ENCODE peak calls at places on chromosomes 5 and 9, in eight cellular contexts. One of them, this sample, is unnamed.

GRCh38 chr5:151772029-151772867 is 494 bp downstream of the G3BP1 start:
- DNase-seq in HFF-Myc: no peak
- DNase-seq in GM18507: no peak
- DNase-seq in AML-193: peak; percentile 23
- DNase-seq in endothelial cell: peak; percentile 29
- DNase-seq in left ventricle myocardium inferior: peak; percentile 48
- DNase-seq in left lobe of liver: peak; percentile 61
- DNase-seq in brain microvascular endothelial cell: no peak
- DNase-seq in this sample: peak; percentile 54

GRCh38 chr9:77897292-77897691 is 134.3 kb downstream of the GNAQ start:
- DNase-seq in HFF-Myc: peak; percentile 12
- DNase-seq in GM18507: no peak
- DNase-seq in AML-193: peak; percentile 5
- DNase-seq in endothelial cell: no peak
- DNase-seq in left ventricle myocardium inferior: no peak
- DNase-seq in left lobe of liver: no peak
- DNase-seq in brain microvascular endothelial cell: peak; percentile 6
- DNase-seq in this sample: peak; percentile 18

GRCh38 chr5:134083517-134083916 is 31.0 kb upstream of the TCF7 start:
- DNase-seq in HFF-Myc: no peak
- DNase-seq in GM18507: no peak
- DNase-seq in AML-193: no peak
- DNase-seq in endothelial cell: no peak
- DNase-seq in left ventricle myocardium inferior: no peak
- DNase-seq in left lobe of liver: no peak
- DNase-seq in brain microvascular endothelial cell: no peak
- DNase-seq in this sample: no peak

GRCh38 chr5:39224196-39224754 is 4.9 kb upstream of the FYB1 start:
- DNase-seq in HFF-Myc: no peak
- DNase-seq in GM18507: no peak
- DNase-seq in AML-193: peak; percentile 70
- DNase-seq in endothelial cell: no peak
- DNase-seq in left ventricle myocardium inferior: no peak
- DNase-seq in left lobe of liver: no peak
- DNase-seq in brain microvascular endothelial cell: no peak
- DNase-seq in this sample: no peak

GRCh38 chr9:3732077-3733038 is 206.6 kb upstream of the RFX3 start:
- DNase-seq in HFF-Myc: peak; percentile 85
- DNase-seq in GM18507: peak; percentile 35
- DNase-seq in AML-193: peak; percentile 74
- DNase-seq in endothelial cell: peak; percentile 67
- DNase-seq in left ventricle myocardium inferior: no peak
- DNase-seq in left lobe of liver: peak; percentile 48
- DNase-seq in brain microvascular endothelial cell: peak; percentile 95
- DNase-seq in this sample: peak; percentile 64

GRCh38 chr5:310941-311434 is 10.5 kb upstream of the AHRR start:
- DNase-seq in HFF-Myc: no peak
- DNase-seq in GM18507: no peak
- DNase-seq in AML-193: no peak
- DNase-seq in endothelial cell: no peak
- DNase-seq in left ventricle myocardium inferior: no peak
- DNase-seq in left lobe of liver: no peak
- DNase-seq in brain microvascular endothelial cell: peak; percentile 46
- DNase-seq in this sample: peak; percentile 79

GRCh38 chr5:110751902-110752762 is 13.3 kb downstream of the SLC25A46 start:
- DNase-seq in HFF-Myc: peak; percentile 77
- DNase-seq in GM18507: peak; percentile 45
- DNase-seq in AML-193: no peak
- DNase-seq in endothelial cell: no peak
- DNase-seq in left ventricle myocardium inferior: no peak
- DNase-seq in left lobe of liver: no peak
- DNase-seq in brain microvascular endothelial cell: no peak
- DNase-seq in this sample: no peak

GRCh38 chr5:38208782-38209378 is 49.5 kb upstream of the EGFLAM start:
- DNase-seq in HFF-Myc: peak; percentile 7
- DNase-seq in GM18507: no peak
- DNase-seq in AML-193: peak; percentile 16
- DNase-seq in endothelial cell: peak; percentile 35
- DNase-seq in left ventricle myocardium inferior: no peak
- DNase-seq in left lobe of liver: no peak
- DNase-seq in brain microvascular endothelial cell: peak; percentile 52
- DNase-seq in this sample: peak; percentile 43

GRCh38 chr5:127930311-127930710 is 153.3 kb upstream of the SLC12A2 start:
- DNase-seq in HFF-Myc: no peak
- DNase-seq in GM18507: no peak
- DNase-seq in AML-193: no peak
- DNase-seq in endothelial cell: no peak
- DNase-seq in left ventricle myocardium inferior: no peak
- DNase-seq in left lobe of liver: no peak
- DNase-seq in brain microvascular endothelial cell: peak; percentile 52
- DNase-seq in this sample: no peak

GRCh38 chr5:172706796-172707195 is 64.2 kb downstream of the DUSP1 start:
- DNase-seq in HFF-Myc: no peak
- DNase-seq in GM18507: no peak
- DNase-seq in AML-193: no peak
- DNase-seq in endothelial cell: no peak
- DNase-seq in left ventricle myocardium inferior: no peak
- DNase-seq in left lobe of liver: no peak
- DNase-seq in brain microvascular endothelial cell: no peak
- DNase-seq in this sample: no peak

GRCh38 chr9:127568971-127569818 is 42.9 kb upstream of the STXBP1 start:
- DNase-seq in HFF-Myc: no peak
- DNase-seq in GM18507: peak; percentile 91
- DNase-seq in AML-193: peak; percentile 6
- DNase-seq in endothelial cell: peak; percentile 71
- DNase-seq in left ventricle myocardium inferior: peak; percentile 84
- DNase-seq in left lobe of liver: peak; percentile 78
- DNase-seq in brain microvascular endothelial cell: no peak
- DNase-seq in this sample: peak; percentile 80

GRCh38 chr5:68304421-68305052 is 89.0 kb downstream of the PIK3R1 start:
- DNase-seq in HFF-Myc: no peak
- DNase-seq in GM18507: no peak
- DNase-seq in AML-193: no peak
- DNase-seq in endothelial cell: no peak
- DNase-seq in left ventricle myocardium inferior: no peak
- DNase-seq in left lobe of liver: no peak
- DNase-seq in brain microvascular endothelial cell: no peak
- DNase-seq in this sample: no peak

GRCh38 chr5:169302491-169303118 is 1.7 kb upstream of the SLIT3 start:
- DNase-seq in HFF-Myc: peak; percentile 63
- DNase-seq in GM18507: peak; percentile 43
- DNase-seq in AML-193: peak; percentile 59
- DNase-seq in endothelial cell: peak; percentile 84
- DNase-seq in left ventricle myocardium inferior: peak; percentile 61
- DNase-seq in left lobe of liver: peak; percentile 63
- DNase-seq in brain microvascular endothelial cell: peak; percentile 74
- DNase-seq in this sample: peak; percentile 75

GRCh38 chr9:92771309-92771708 is 6.7 kb upstream of the BICD2 start:
- DNase-seq in HFF-Myc: no peak
- DNase-seq in GM18507: no peak
- DNase-seq in AML-193: no peak
- DNase-seq in endothelial cell: no peak
- DNase-seq in left ventricle myocardium inferior: no peak
- DNase-seq in left lobe of liver: no peak
- DNase-seq in brain microvascular endothelial cell: no peak
- DNase-seq in this sample: no peak

GRCh38 chr5:66242050-66242449 is 98.0 kb downstream of the SREK1 start:
- DNase-seq in HFF-Myc: no peak
- DNase-seq in GM18507: no peak
- DNase-seq in AML-193: no peak
- DNase-seq in endothelial cell: no peak
- DNase-seq in left ventricle myocardium inferior: no peak
- DNase-seq in left lobe of liver: no peak
- DNase-seq in brain microvascular endothelial cell: no peak
- DNase-seq in this sample: no peak

GRCh38 chr5:9173281-9174048 is 372.4 kb downstream of the SEMA5A start:
- DNase-seq in HFF-Myc: no peak
- DNase-seq in GM18507: no peak
- DNase-seq in AML-193: no peak
- DNase-seq in endothelial cell: no peak
- DNase-seq in left ventricle myocardium inferior: no peak
- DNase-seq in left lobe of liver: no peak
- DNase-seq in brain microvascular endothelial cell: peak; percentile 80
- DNase-seq in this sample: no peak

GRCh38 chr9:120478208-120478607 is 101.8 kb downstream of the CDK5RAP2 start:
- DNase-seq in HFF-Myc: no peak
- DNase-seq in GM18507: no peak
- DNase-seq in AML-193: peak; percentile 63
- DNase-seq in endothelial cell: no peak
- DNase-seq in left ventricle myocardium inferior: no peak
- DNase-seq in left lobe of liver: no peak
- DNase-seq in brain microvascular endothelial cell: no peak
- DNase-seq in this sample: no peak

GRCh38 chr9:124337562-124337961 is 77.7 kb downstream of the PSMB7 start:
- DNase-seq in HFF-Myc: no peak
- DNase-seq in GM18507: no peak
- DNase-seq in AML-193: no peak
- DNase-seq in endothelial cell: no peak
- DNase-seq in left ventricle myocardium inferior: no peak
- DNase-seq in left lobe of liver: no peak
- DNase-seq in brain microvascular endothelial cell: no peak
- DNase-seq in this sample: no peak

GRCh38 chr5:112844489-112844888 is 16.6 kb upstream of the SRP19 start:
- DNase-seq in HFF-Myc: no peak
- DNase-seq in GM18507: no peak
- DNase-seq in AML-193: no peak
- DNase-seq in endothelial cell: no peak
- DNase-seq in left ventricle myocardium inferior: no peak
- DNase-seq in left lobe of liver: no peak
- DNase-seq in brain microvascular endothelial cell: no peak
- DNase-seq in this sample: no peak

GRCh38 chr5:150836703-150837102 is 9.6 kb upstream of the IRGM start:
- DNase-seq in HFF-Myc: no peak
- DNase-seq in GM18507: no peak
- DNase-seq in AML-193: no peak
- DNase-seq in endothelial cell: no peak
- DNase-seq in left ventricle myocardium inferior: no peak
- DNase-seq in left lobe of liver: no peak
- DNase-seq in brain microvascular endothelial cell: no peak
- DNase-seq in this sample: no peak

GRCh38 chr9:133955821-133956411 is 36.2 kb downstream of the VAV2 start:
- DNase-seq in HFF-Myc: no peak
- DNase-seq in GM18507: no peak
- DNase-seq in AML-193: no peak
- DNase-seq in endothelial cell: peak; percentile 64
- DNase-seq in left ventricle myocardium inferior: no peak
- DNase-seq in left lobe of liver: no peak
- DNase-seq in brain microvascular endothelial cell: no peak
- DNase-seq in this sample: no peak

GRCh38 chr5:83467315-83468044 is 4.1 kb upstream of the VCAN start:
- DNase-seq in HFF-Myc: no peak
- DNase-seq in GM18507: no peak
- DNase-seq in AML-193: no peak
- DNase-seq in endothelial cell: no peak
- DNase-seq in left ventricle myocardium inferior: peak; percentile 44
- DNase-seq in left lobe of liver: no peak
- DNase-seq in brain microvascular endothelial cell: peak; percentile 18
- DNase-seq in this sample: no peak

GRCh38 chr5:167945542-167946384 is 345.7 kb upstream of the WWC1 start:
- DNase-seq in HFF-Myc: peak; percentile 53
- DNase-seq in GM18507: no peak
- DNase-seq in AML-193: no peak
- DNase-seq in endothelial cell: no peak
- DNase-seq in left ventricle myocardium inferior: peak; percentile 46
- DNase-seq in left lobe of liver: no peak
- DNase-seq in brain microvascular endothelial cell: peak; percentile 63
- DNase-seq in this sample: no peak

GRCh38 chr5:157366741-157367684 is 93.0 kb upstream of the NIPAL4 start:
- DNase-seq in HFF-Myc: no peak
- DNase-seq in GM18507: no peak
- DNase-seq in AML-193: no peak
- DNase-seq in endothelial cell: peak; percentile 50
- DNase-seq in left ventricle myocardium inferior: no peak
- DNase-seq in left lobe of liver: no peak
- DNase-seq in brain microvascular endothelial cell: peak; percentile 77
- DNase-seq in this sample: peak; percentile 24

This sample was measured in adrenal gland.